ENCODE peak calls at places on chromosomes 2 and 18, in eight cellular contexts. J is Right ventricle myocardium inferior; U is left lobe of liver; N is 8988T; R is activated B cell treated with CpG ODN at 0.5 μM for 24 hours; G is non-pigmented ciliary epithelial cell; E is germinal center; O is stimulated activated CD8-positive, alpha-beta memory T cell treated with anti-CD3 and anti-CD28 coated beads, Interleukin-2, amount 100 ng/mL, for 48 hours. M is an unnamed sample.

GRCh38 chr2:64766841-64767669 is 113.3 kb upstream of the SERTAD2 start:
- DNase-seq in J (no peak), U (no peak), N (no peak), R (no peak), G (peak), E (peak), O (no peak), M (peak)

GRCh38 chr2:236633764-236634163 is 64.1 kb downstream of the ACKR3 start:
- DNase-seq in J (no peak), U (peak), N (no peak), R (no peak), G (no peak), E (no peak), O (no peak), M (no peak)

GRCh38 chr2:71536311-71536710 is 83.0 kb downstream of the DYSF start:
- DNase-seq in J (no peak), U (no peak), N (no peak), R (no peak), G (no peak), E (no peak), O (no peak), M (no peak)

GRCh38 chr2:205670292-205670691 is 12.0 kb upstream of the NRP2 start:
- DNase-seq in J (no peak), U (no peak), N (no peak), R (no peak), G (no peak), E (no peak), O (no peak), M (no peak)

GRCh38 chr2:12514631-12515437 is 201.9 kb upstream of the TRIB2 start:
- DNase-seq in J (no peak), U (no peak), N (no peak), R (no peak), G (no peak), E (no peak), O (no peak), M (no peak)

GRCh38 chr2:235577404-235578330 is 83.8 kb downstream of the AGAP1 start:
- DNase-seq in J (no peak), U (no peak), N (no peak), R (no peak), G (no peak), E (no peak), O (no peak), M (no peak)

GRCh38 chr18:49510393-49511115 is 23.5 kb upstream of the C18orf32 start:
- DNase-seq in J (no peak), U (peak), N (peak), R (peak), G (no peak), E (peak), O (peak), M (peak)

GRCh38 chr2:219253753-219254589 is at the start of gene TUBA4A:
- DNase-seq in J (peak), U (peak), N (peak), R (peak), G (no peak), E (peak), O (peak), M (no peak)

GRCh38 chr18:58117685-58118403 is 73.8 kb downstream of the NEDD4L start:
- DNase-seq in J (no peak), U (peak), N (no peak), R (no peak), G (peak), E (no peak), O (no peak), M (no peak)

GRCh38 chr18:57461652-57462269 is 26.6 kb downstream of the ONECUT2 start:
- DNase-seq in J (no peak), U (no peak), N (no peak), R (no peak), G (no peak), E (no peak), O (no peak), M (no peak)

GRCh38 chr2:236852100-236852976 is 233.4 kb upstream of the COPS8 start:
- DNase-seq in J (no peak), U (no peak), N (no peak), R (no peak), G (no peak), E (no peak), O (no peak), M (no peak)

GRCh38 chr2:217360781-217361485 is 501.1 kb upstream of the TNP1 start:
- DNase-seq in J (peak), U (no peak), N (no peak), R (no peak), G (no peak), E (no peak), O (no peak), M (no peak)

GRCh38 chr2:239357954-239358754 is 42.7 kb downstream of the HDAC4 start:
- DNase-seq in J (no peak), U (no peak), N (no peak), R (no peak), G (no peak), E (no peak), O (no peak), M (no peak)

GRCh38 chr2:42171396-42171971 is 2.3 kb downstream of the EML4 start:
- DNase-seq in J (no peak), U (no peak), N (no peak), R (no peak), G (no peak), E (no peak), O (no peak), M (no peak)

GRCh38 chr18:49768051-49768391 is 45.3 kb downstream of the ACAA2 start:
- DNase-seq in J (no peak), U (peak), N (no peak), R (no peak), G (no peak), E (no peak), O (no peak), M (no peak)

GRCh38 chr2:149009928-149010461 is 28.5 kb upstream of the LYPD6B start:
- DNase-seq in J (no peak), U (no peak), N (no peak), R (no peak), G (no peak), E (no peak), O (no peak), M (no peak)

GRCh38 chr2:197229509-197230458 is 80.8 kb downstream of the ANKRD44 start:
- DNase-seq in J (no peak), U (no peak), N (no peak), R (no peak), G (no peak), E (no peak), O (no peak), M (no peak)

GRCh38 chr2:183179156-183179555 is 54.9 kb downstream of the NUP35 start:
- DNase-seq in J (no peak), U (no peak), N (no peak), R (no peak), G (peak), E (no peak), O (no peak), M (no peak)

GRCh38 chr2:214699236-214699635 is 110.2 kb downstream of the BARD1 start:
- DNase-seq in J (no peak), U (no peak), N (no peak), R (no peak), G (no peak), E (no peak), O (no peak), M (no peak)

GRCh38 chr2:119579457-119580295 is 35.4 kb downstream of the CFAP221 start:
- DNase-seq in J (no peak), U (peak), N (no peak), R (no peak), G (no peak), E (no peak), O (no peak), M (no peak)